ENCODE peak calls at places on chromosomes 11 and 22, in seven cellular contexts. V is A549; R is NCI-H1930; K is stimulated activated CD8-positive, alpha-beta memory T cell treated with anti-CD3 and anti-CD28 coated beads, Interleukin-4, amount 100 ng/mL, for 1 hour; I is T-helper 2 cell; U is GM19239; Z is astrocyte of the cerebellum. O is an unnamed sample.

GRCh38 chr11:126575849-126576248 is 220.4 kb downstream of the ST3GAL4 start:
- DNase-seq in I (no peak), K (no peak), V (no peak), U (no peak), Z (no peak), R (no peak), O (no peak)

GRCh38 chr22:45587638-45588481 is 83.8 kb upstream of the ATXN10 start:
- DNase-seq in Z (no peak), U (no peak), R (no peak), K (no peak), V (no peak), I (no peak), O (no peak)

GRCh38 chr11:112163875-112164521 is at the start of gene IL18:
- DNase-seq in Z (no peak), I (no peak), R (no peak), U (no peak), V (peak), K (no peak), O (no peak)

GRCh38 chr11:18063131-18063530 is 17.1 kb upstream of the TPH1 start:
- DNase-seq in U (no peak), I (no peak), R (no peak), K (no peak), Z (no peak), V (no peak), O (no peak)

GRCh38 chr22:17120281-17120680 is 879 bp downstream of the TMEM121B start:
- DNase-seq in R (no peak), V (no peak), I (peak), K (no peak), Z (peak), U (no peak), O (no peak)

GRCh38 chr11:78941226-78941851 is 366.7 kb upstream of the NARS2 start:
- DNase-seq in I (no peak), V (no peak), K (no peak), R (no peak), Z (no peak), U (no peak), O (no peak)

GRCh38 chr22:22479999-22480532 is 28.5 kb downstream of the ZNF280B start:
- DNase-seq in Z (no peak), R (no peak), I (no peak), K (no peak), U (no peak), V (no peak), O (no peak)

GRCh38 chr22:27734066-27734465 is 67.5 kb downstream of the MN1 start:
- DNase-seq in U (no peak), V (no peak), R (no peak), Z (no peak), K (no peak), I (no peak), O (no peak)

GRCh38 chr11:47992959-47993820 is 12.8 kb downstream of the PTPRJ start:
- DNase-seq in K (no peak), V (peak), Z (no peak), I (no peak), U (no peak), R (no peak), O (no peak)

GRCh38 chr11:70511345-70511744 is 113.0 kb downstream of the CTTN start:
- DNase-seq in U (no peak), K (no peak), I (no peak), R (no peak), V (no peak), Z (no peak), O (no peak)